ENCODE peak calls at places on chromosomes 7 and 10, in four cellular contexts. One of them, this sample, is unnamed.

GRCh38 chr10:47264797-47265281 is 35.2 kb upstream of the GDF10 start:
- DNase-seq in Daoy: no peak
- DNase-seq in colonic mucosa: no peak
- DNase-seq in RWPE2: no peak
- DNase-seq in this sample: no peak

GRCh38 chr10:119159332-119159731 is 6.2 kb downstream of the SFXN4 start:
- DNase-seq in RWPE2: no peak
- DNase-seq in colonic mucosa: no peak
- DNase-seq in Daoy: no peak
- DNase-seq in this sample: no peak

GRCh38 chr7:139950881-139951525 is 111.7 kb downstream of the PARP12 start:
- DNase-seq in colonic mucosa: no peak
- DNase-seq in RWPE2: no peak
- DNase-seq in Daoy: no peak
- DNase-seq in this sample: no peak

GRCh38 chr7:151838861-151839381 is 38.0 kb downstream of the PRKAG2 start:
- DNase-seq in RWPE2: peak; percentile 23
- DNase-seq in Daoy: no peak
- DNase-seq in colonic mucosa: no peak
- DNase-seq in this sample: no peak

GRCh38 chr7:100221767-100222444 is 2.2 kb downstream of the PVRIG start:
- DNase-seq in Daoy: no peak
- DNase-seq in RWPE2: no peak
- DNase-seq in colonic mucosa: no peak
- DNase-seq in this sample: no peak

GRCh38 chr10:110151871-110152270 is 55.5 kb upstream of the MXI1 start:
- DNase-seq in Daoy: no peak
- DNase-seq in colonic mucosa: no peak
- DNase-seq in RWPE2: no peak
- DNase-seq in this sample: no peak

GRCh38 chr7:43076189-43076605 is 36.2 kb upstream of the HECW1 start:
- DNase-seq in RWPE2: no peak
- DNase-seq in Daoy: peak; percentile 21
- DNase-seq in colonic mucosa: no peak
- DNase-seq in this sample: no peak

GRCh38 chr10:95265572-95265971 is 25.2 kb downstream of the PDLIM1 start:
- DNase-seq in Daoy: no peak
- DNase-seq in colonic mucosa: peak; percentile 17
- DNase-seq in RWPE2: no peak
- DNase-seq in this sample: no peak

GRCh38 chr10:71975087-71975890 is 11.1 kb downstream of the CHST3 start:
- DNase-seq in RWPE2: no peak
- DNase-seq in colonic mucosa: peak; percentile 66
- DNase-seq in Daoy: peak; percentile 17
- DNase-seq in this sample: no peak

GRCh38 chr10:36608251-36608650 is 517.1 kb upstream of the ANKRD30A start:
- DNase-seq in RWPE2: no peak
- DNase-seq in Daoy: peak; percentile 30
- DNase-seq in colonic mucosa: no peak
- DNase-seq in this sample: peak; percentile 64

GRCh38 chr7:107891619-107892366 is 810 bp downstream of the DLD start:
- DNase-seq in colonic mucosa: no peak
- DNase-seq in RWPE2: no peak
- DNase-seq in Daoy: peak; percentile 21
- DNase-seq in this sample: no peak

GRCh38 chr10:27525819-27526218 is 21.7 kb downstream of the RAB18 start:
- DNase-seq in Daoy: no peak
- DNase-seq in colonic mucosa: no peak
- DNase-seq in RWPE2: no peak
- DNase-seq in this sample: no peak

GRCh38 chr10:543131-543530 is 146.3 kb downstream of the DIP2C start:
- DNase-seq in Daoy: no peak
- DNase-seq in RWPE2: no peak
- DNase-seq in colonic mucosa: no peak
- DNase-seq in this sample: no peak

GRCh38 chr7:125059861-125060456 is 130.3 kb upstream of the POT1 start:
- DNase-seq in Daoy: no peak
- DNase-seq in RWPE2: no peak
- DNase-seq in colonic mucosa: no peak
- DNase-seq in this sample: peak; percentile 8

GRCh38 chr10:6583447-6583846 is 3.4 kb upstream of the PRKCQ start:
- DNase-seq in RWPE2: no peak
- DNase-seq in Daoy: no peak
- DNase-seq in colonic mucosa: no peak
- DNase-seq in this sample: no peak

GRCh38 chr10:5591336-5591824 is 66.6 kb downstream of the CALML3 start:
- DNase-seq in Daoy: no peak
- DNase-seq in RWPE2: no peak
- DNase-seq in colonic mucosa: no peak
- DNase-seq in this sample: no peak

GRCh38 chr10:121681982-121682687 is 83.9 kb upstream of the FGFR2 start:
- DNase-seq in colonic mucosa: no peak
- DNase-seq in RWPE2: no peak
- DNase-seq in Daoy: no peak
- DNase-seq in this sample: no peak

GRCh38 chr10:117005454-117006055 is 568 bp upstream of the SHTN1 start:
- DNase-seq in colonic mucosa: peak; percentile 32
- DNase-seq in Daoy: peak; percentile 19
- DNase-seq in RWPE2: no peak
- DNase-seq in this sample: no peak

GRCh38 chr7:24574365-24574764 is 1.1 kb downstream of the PALS2 start:
- DNase-seq in colonic mucosa: no peak
- DNase-seq in RWPE2: no peak
- DNase-seq in Daoy: no peak
- DNase-seq in this sample: no peak

GRCh38 chr7:25256424-25256823 is 28.1 kb upstream of the NPVF start:
- DNase-seq in colonic mucosa: no peak
- DNase-seq in RWPE2: no peak
- DNase-seq in Daoy: no peak
- DNase-seq in this sample: no peak

GRCh38 chr7:74023037-74023436 is 4.9 kb upstream of the ELN start:
- DNase-seq in colonic mucosa: no peak
- DNase-seq in Daoy: peak; percentile 91
- DNase-seq in RWPE2: peak; percentile 75
- DNase-seq in this sample: no peak

GRCh38 chr7:111011500-111011899 is 79.4 kb upstream of the LRRN3 start:
- DNase-seq in Daoy: no peak
- DNase-seq in RWPE2: no peak
- DNase-seq in colonic mucosa: no peak
- DNase-seq in this sample: no peak

GRCh38 chr10:27716521-27716920 is 29.1 kb downstream of the MKX start:
- DNase-seq in RWPE2: no peak
- DNase-seq in Daoy: no peak
- DNase-seq in colonic mucosa: no peak
- DNase-seq in this sample: no peak

GRCh38 chr7:130418306-130418705 is 22.5 kb downstream of the CEP41 start:
- DNase-seq in Daoy: no peak
- DNase-seq in colonic mucosa: no peak
- DNase-seq in RWPE2: no peak
- DNase-seq in this sample: no peak

GRCh38 chr10:4303045-4303444 is 518.0 kb upstream of the KLF6 start:
- DNase-seq in colonic mucosa: no peak
- DNase-seq in RWPE2: no peak
- DNase-seq in Daoy: peak; percentile 42
- DNase-seq in this sample: no peak

GRCh38 chr7:29809533-29810155 is 3.3 kb downstream of the WIPF3 start:
- DNase-seq in colonic mucosa: no peak
- DNase-seq in Daoy: peak; percentile 22
- DNase-seq in RWPE2: no peak
- DNase-seq in this sample: no peak

GRCh38 chr7:118511146-118511545 is 286.6 kb downstream of the ANKRD7 start:
- DNase-seq in RWPE2: no peak
- DNase-seq in colonic mucosa: no peak
- DNase-seq in Daoy: no peak
- DNase-seq in this sample: no peak

This sample was measured in astrocyte of the cerebellum.